ENCODE peak calls at places on chromosome 21, in four cellular contexts. C is H1, B is K562, E is IMR-90. F is an unnamed sample. For H4K20me1, the result is how much of the 10 kb centered on the place peaks cover.

GRCh38 chr21:38297193-38297592 is 40.4 kb downstream of the KCNJ15 start:
- DNase-seq in B (no peak), C (no peak), E (peak), F (no peak)

GRCh38 chr21:16419188-16419874 is 689.5 kb downstream of the USP25 start:
- DNase-seq in E (peak), B (no peak), C (no peak), F (no peak)

GRCh38 chr21:17671733-17672132 is 59.0 kb upstream of the BTG3 start:
- DNase-seq in C (no peak), B (no peak), E (no peak), F (no peak)

GRCh38 chr21:42440187-42440792 is 36.6 kb downstream of the UBASH3A start:
- DNase-seq in E (no peak), B (no peak), C (no peak), F (peak)

GRCh38 chr21:34526618-34527290 is 14.7 kb upstream of the KCNE1 start:
- DNase-seq in E (peak), B (no peak), C (no peak), F (no peak)

GRCh38 chr21:40841524-40842196 is 5.3 kb downstream of the DSCAM start:
- DNase-seq in E (no peak), C (peak), B (no peak), F (no peak)

GRCh38 chr21:16193758-16194606 is 464.2 kb downstream of the USP25 start:
- DNase-seq in B (no peak), C (no peak), E (peak), F (no peak)

GRCh38 chr21:27477321-27477720 is 510.4 kb upstream of the ADAMTS5 start:
- DNase-seq in B (no peak), E (peak), C (no peak), F (no peak)

GRCh38 chr21:26366781-26367180 is 196.2 kb upstream of the APP start:
- DNase-seq in B (no peak), E (no peak), C (no peak), F (no peak)

GRCh38 chr21:42651515-42652401 is 1.7 kb upstream of the PDE9A start:
- DNase-seq in B (no peak), C (no peak), E (no peak), F (no peak)

GRCh38 chr21:41897047-41897669 is 18.0 kb upstream of the PRDM15 start:
- DNase-seq in B (no peak), C (no peak), E (no peak), F (no peak)

GRCh38 chr21:39900491-39900890 is 33.3 kb downstream of the PCP4 start:
- DNase-seq in E (no peak), C (no peak), B (no peak), F (no peak)

GRCh38 chr21:27771938-27772505 is 805.1 kb upstream of the ADAMTS5 start:
- DNase-seq in B (no peak), E (no peak), C (no peak), F (no peak)

GRCh38 chr21:38434913-38435533 is 63.3 kb downstream of the ERG start:
- DNase-seq in E (peak), B (no peak), C (no peak), F (no peak)

GRCh38 chr21:40472026-40472425 is 374.9 kb downstream of the DSCAM start:
- DNase-seq in E (no peak), B (no peak), C (no peak), F (no peak)

GRCh38 chr21:34335316-34335715 is 28.5 kb upstream of the KCNE2 start:
- DNase-seq in E (no peak), C (no peak), B (no peak), F (no peak)

GRCh38 chr21:26583737-26584136 is 10.7 kb upstream of the CYYR1 start:
- DNase-seq in B (no peak), E (no peak), C (no peak), F (no peak)

GRCh38 chr21:37461494-37461893 is 94.9 kb downstream of the DYRK1A start:
- DNase-seq in B (no peak), E (peak), C (no peak), F (peak)

GRCh38 chr21:26546698-26547097 is 26.4 kb downstream of the CYYR1 start:
- DNase-seq in B (no peak), C (no peak), E (no peak), F (no peak)

GRCh38 chr21:35172231-35172630 is 123.1 kb upstream of the RUNX1 start:
- DNase-seq in C (no peak), E (no peak), B (no peak), F (no peak)

GRCh38 chr21:23968008-23968407 is 1639.3 kb downstream of the MRPL39 start:
- DNase-seq in E (no peak), C (no peak), B (no peak), F (no peak)

GRCh38 chr21:16330340-16331319 is 600.8 kb downstream of the USP25 start:
- DNase-seq in B (no peak), C (no peak), E (peak), F (no peak)

GRCh38 chr21:26850116-26850643 is 5.0 kb upstream of the ADAMTS1 start:
- DNase-seq in C (no peak), E (peak), B (no peak), F (peak)

GRCh38 chr21:33901421-33902288 is 13.9 kb downstream of the ATP5PO start:
- DNase-seq in E (peak), B (no peak), C (peak), F (no peak)

GRCh38 chr21:37087188-37087587 is 14.1 kb downstream of the TTC3 start:
- DNase-seq in B (no peak), E (peak), C (no peak), F (no peak)

GRCh38 chr21:41764558-41765392 is 2.1 kb downstream of the RIPK4 start:
- DNase-seq in E (no peak), B (no peak), C (no peak), F (no peak)

GRCh38 chr21:38401527-38401926 is 96.8 kb downstream of the ERG start:
- DNase-seq in B (no peak), C (no peak), E (no peak), F (no peak)

GRCh38 chr21:25842925-25843324 is 108.2 kb downstream of the GABPA start:
- DNase-seq in E (no peak), B (no peak), C (no peak), F (no peak)

GRCh38 chr21:38114717-38115333 is 142.0 kb upstream of the KCNJ15 start:
- DNase-seq in C (no peak), B (no peak), E (no peak), F (no peak)

GRCh38 chr21:38567577-38568360 is 69.5 kb upstream of the ERG start:
- DNase-seq in C (no peak), B (no peak), E (peak), F (no peak)

GRCh38 chr21:38525454-38525853 is 27.2 kb upstream of the ERG start:
- DNase-seq in E (no peak), B (no peak), C (no peak), F (no peak)

GRCh38 chr21:36134820-36135390 is at the start of gene CBR3:
- DNase-seq in B (no peak), C (no peak), E (peak), F (no peak)

GRCh38 chr21:35457097-35457496 is 408.0 kb upstream of the RUNX1 start:
- DNase-seq in C (no peak), B (no peak), E (no peak), F (no peak)

GRCh38 chr21:40049031-40049958 is 182.1 kb downstream of the PCP4 start:
- DNase-seq in B (no peak), C (no peak), E (peak), F (no peak)

GRCh38 chr21:14825405-14826032 is 239.3 kb downstream of the NRIP1 start:
- DNase-seq in E (no peak), C (no peak), B (no peak), F (peak)

GRCh38 chr21:14830307-14830706 is 234.5 kb downstream of the NRIP1 start:
- DNase-seq in C (no peak), E (no peak), B (no peak), F (no peak)

DNA sequence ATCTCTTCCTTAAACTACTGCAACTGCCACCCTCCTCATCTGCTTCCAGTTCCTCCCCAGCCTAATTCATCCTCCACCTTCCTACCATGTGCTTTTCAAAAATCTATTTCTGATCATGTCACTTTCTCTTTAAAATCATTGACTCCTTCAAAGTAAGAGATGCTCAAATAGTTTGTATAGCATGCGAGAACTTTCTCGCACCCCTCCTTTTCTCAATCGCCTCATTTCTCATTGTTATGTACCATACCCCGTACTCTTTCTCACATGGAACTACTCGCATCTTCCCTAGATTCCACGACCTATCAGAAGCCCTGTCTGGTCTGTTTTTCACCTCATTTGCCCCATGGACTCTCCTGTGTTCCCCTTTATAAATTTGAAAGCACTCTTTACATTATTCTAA is 238.2 kb downstream of the NRIP1 start:
- DNase-seq in E (no peak), B (no peak), C (no peak), F (peak)
- TF ChIP-seq POLR2A in E (no peak), B (no peak), C (no peak), F (no peak)

GRCh38 chr21:46265736-46266525 is 19.5 kb downstream of the MCM3AP start:
- DNase-seq in C (no peak), B (no peak), E (no peak), F (no peak)
- H4K20me1 ChIP-seq in C (under half), B (under half), E (under half), F (under half)

GRCh38 chr21:29217818-29218252 is 80.9 kb upstream of the BACH1 start:
- DNase-seq in B (no peak), C (no peak), E (peak), F (no peak)
- TF ChIP-seq CEBPB in B (peak), C (no peak), E (peak), F (no peak)

GRCh38 chr21:44090332-44090731 is 16.9 kb upstream of the PWP2 start:
- DNase-seq in B (no peak), C (peak), E (no peak), F (no peak)

GRCh38 chr21:44088401-44088780 is 18.8 kb upstream of the PWP2 start:
- DNase-seq in E (no peak), C (peak), B (no peak), F (no peak)

GRCh38 chr21:44087426-44088400 is 19.5 kb upstream of the PWP2 start:
- DNase-seq in E (no peak), B (no peak), C (peak), F (no peak)

GRCh38 chr21:44086636-44087425 is 20.4 kb upstream of the PWP2 start:
- DNase-seq in E (no peak), C (peak), B (no peak), F (no peak)

DNA sequence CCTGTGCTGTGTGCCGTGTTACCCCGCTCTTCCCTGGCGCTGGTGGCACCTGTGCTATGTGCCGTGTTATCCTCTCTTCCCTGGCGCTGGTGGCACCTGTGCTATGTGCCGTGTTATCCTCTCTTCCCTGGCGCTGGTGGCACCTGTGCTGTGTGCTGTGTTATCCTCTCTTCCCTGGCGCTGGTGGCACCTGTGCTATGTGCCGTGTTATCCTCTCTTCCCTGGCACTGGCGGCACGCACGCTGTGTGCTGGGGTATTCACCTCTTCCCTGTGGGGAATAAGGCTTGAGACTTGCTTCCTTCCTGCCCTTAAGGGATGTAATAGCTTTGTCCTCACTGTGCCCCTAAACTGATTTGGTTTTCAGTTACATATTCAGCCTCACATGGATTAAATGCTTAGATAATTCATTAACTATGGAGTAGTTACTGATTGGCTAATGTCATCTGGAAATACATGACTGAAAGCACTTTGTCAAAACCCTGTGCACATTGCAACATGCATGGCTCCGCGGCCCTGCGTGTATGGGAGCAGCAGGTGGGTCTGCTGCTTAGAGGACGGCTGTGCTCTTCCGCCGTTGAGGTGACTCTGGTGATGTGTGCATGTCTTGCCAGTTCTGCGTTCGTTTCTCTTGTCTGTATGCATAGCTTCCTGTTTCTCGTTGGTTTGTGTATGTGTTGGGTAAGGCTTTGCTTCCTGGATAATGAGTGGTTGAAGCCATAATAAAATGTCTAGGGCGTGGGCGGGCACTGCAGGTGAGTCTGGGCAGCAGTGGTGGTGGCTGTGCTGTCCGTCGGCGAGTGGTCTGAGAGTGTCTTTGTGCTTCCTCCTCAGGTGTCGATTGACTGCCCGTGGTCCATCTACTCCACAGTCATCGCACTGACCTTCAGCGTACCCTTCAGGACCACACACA is 17.9 kb upstream of the PWP2 start:
- DNase-seq in C (peak), B (no peak), E (no peak), F (no peak)
- TF ChIP-seq POLR2A in C (no peak), B (no peak), E (no peak), F (peak)

F was measured in GM12878.